ENCODE peak calls at places on chromosome 9, in nine cellular contexts. One of them, this sample, is unnamed.

GRCh38 chr9:136088939-136089696 is 6.0 kb downstream of the NACC2 start:
- DNase-seq in H7: peak; percentile 79
- DNase-seq in keratinocyte: no peak
- DNase-seq in IMR-90: no peak
- DNase-seq in suprapubic skin: no peak
- DNase-seq in right atrium auricular region: no peak
- DNase-seq in left ventricle myocardium inferior: no peak
- DNase-seq in tibial artery: no peak
- DNase-seq in CD4-positive, CD25-positive, alpha-beta regulatory T cell: no peak
- DNase-seq in this sample: no peak

GRCh38 chr9:127358770-127359169 is 38.2 kb upstream of the SLC2A8 start:
- DNase-seq in H7: no peak
- DNase-seq in keratinocyte: no peak
- DNase-seq in IMR-90: no peak
- DNase-seq in suprapubic skin: no peak
- DNase-seq in right atrium auricular region: no peak
- DNase-seq in left ventricle myocardium inferior: no peak
- DNase-seq in tibial artery: no peak
- DNase-seq in CD4-positive, CD25-positive, alpha-beta regulatory T cell: no peak
- DNase-seq in this sample: no peak

GRCh38 chr9:123318192-123318591 is 37.8 kb upstream of the CRB2 start:
- DNase-seq in H7: no peak
- DNase-seq in keratinocyte: no peak
- DNase-seq in IMR-90: no peak
- DNase-seq in suprapubic skin: no peak
- DNase-seq in right atrium auricular region: no peak
- DNase-seq in left ventricle myocardium inferior: no peak
- DNase-seq in tibial artery: no peak
- DNase-seq in CD4-positive, CD25-positive, alpha-beta regulatory T cell: no peak
- DNase-seq in this sample: no peak

GRCh38 chr9:93672622-93673270 is 96.4 kb downstream of the PHF2 start:
- DNase-seq in H7: peak; percentile 17
- DNase-seq in keratinocyte: no peak
- DNase-seq in IMR-90: no peak
- DNase-seq in suprapubic skin: no peak
- DNase-seq in right atrium auricular region: no peak
- DNase-seq in left ventricle myocardium inferior: peak; percentile 2
- DNase-seq in tibial artery: no peak
- DNase-seq in CD4-positive, CD25-positive, alpha-beta regulatory T cell: no peak
- DNase-seq in this sample: no peak

GRCh38 chr9:108549184-108549583 is 306.6 kb downstream of the ACTL7B start:
- DNase-seq in H7: no peak
- DNase-seq in keratinocyte: no peak
- DNase-seq in IMR-90: peak; percentile 23
- DNase-seq in suprapubic skin: no peak
- DNase-seq in right atrium auricular region: no peak
- DNase-seq in left ventricle myocardium inferior: no peak
- DNase-seq in tibial artery: no peak
- DNase-seq in CD4-positive, CD25-positive, alpha-beta regulatory T cell: no peak
- DNase-seq in this sample: no peak

GRCh38 chr9:34664281-34665108 is 2.0 kb upstream of the CCL27 start:
- DNase-seq in H7: peak; percentile 90
- DNase-seq in keratinocyte: no peak
- DNase-seq in IMR-90: peak; percentile 69
- DNase-seq in suprapubic skin: peak; percentile 92
- DNase-seq in right atrium auricular region: peak; percentile 87
- DNase-seq in left ventricle myocardium inferior: peak; percentile 79
- DNase-seq in tibial artery: peak; percentile 90
- DNase-seq in CD4-positive, CD25-positive, alpha-beta regulatory T cell: peak; percentile 64
- DNase-seq in this sample: peak; percentile 72

GRCh38 chr9:80556631-80557030 is 984.9 kb downstream of the TLE4 start:
- DNase-seq in H7: no peak
- DNase-seq in keratinocyte: no peak
- DNase-seq in IMR-90: no peak
- DNase-seq in suprapubic skin: no peak
- DNase-seq in right atrium auricular region: no peak
- DNase-seq in left ventricle myocardium inferior: no peak
- DNase-seq in tibial artery: no peak
- DNase-seq in CD4-positive, CD25-positive, alpha-beta regulatory T cell: no peak
- DNase-seq in this sample: no peak

GRCh38 chr9:82170871-82171270 is 182.3 kb downstream of the SPATA31D1 start:
- DNase-seq in H7: no peak
- DNase-seq in keratinocyte: no peak
- DNase-seq in IMR-90: no peak
- DNase-seq in suprapubic skin: no peak
- DNase-seq in right atrium auricular region: no peak
- DNase-seq in left ventricle myocardium inferior: no peak
- DNase-seq in tibial artery: no peak
- DNase-seq in CD4-positive, CD25-positive, alpha-beta regulatory T cell: no peak
- DNase-seq in this sample: no peak

GRCh38 chr9:19378154-19378553 is 1.9 kb downstream of the RPS6 start:
- DNase-seq in H7: no peak
- DNase-seq in keratinocyte: no peak
- DNase-seq in IMR-90: no peak
- DNase-seq in suprapubic skin: no peak
- DNase-seq in right atrium auricular region: no peak
- DNase-seq in left ventricle myocardium inferior: no peak
- DNase-seq in tibial artery: no peak
- DNase-seq in CD4-positive, CD25-positive, alpha-beta regulatory T cell: no peak
- DNase-seq in this sample: no peak
- H3K4me3 ChIP-seq in H7: peak overlapping the region; percentile 12
- H3K4me3 ChIP-seq in keratinocyte: peak overlapping the region; percentile 95
- H3K4me3 ChIP-seq in IMR-90: peak overlapping the region; percentile 78
- H3K4me3 ChIP-seq in suprapubic skin: peak overlapping the region; percentile 87
- H3K4me3 ChIP-seq in right atrium auricular region: no peak overlapping the region
- H3K4me3 ChIP-seq in left ventricle myocardium inferior: peak overlapping the region; percentile 77
- H3K4me3 ChIP-seq in tibial artery: no peak overlapping the region
- H3K4me3 ChIP-seq in CD4-positive, CD25-positive, alpha-beta regulatory T cell: peak overlapping the region; percentile 94
- H3K4me3 ChIP-seq in this sample: peak overlapping the region; percentile 90

GRCh38 chr9:130888146-130888885 is 8.3 kb downstream of the QRFP start:
- DNase-seq in H7: no peak
- DNase-seq in keratinocyte: no peak
- DNase-seq in IMR-90: no peak
- DNase-seq in suprapubic skin: no peak
- DNase-seq in right atrium auricular region: no peak
- DNase-seq in left ventricle myocardium inferior: no peak
- DNase-seq in tibial artery: no peak
- DNase-seq in CD4-positive, CD25-positive, alpha-beta regulatory T cell: no peak
- DNase-seq in this sample: no peak

GRCh38 chr9:130886981-130887380 is 9.6 kb downstream of the QRFP start:
- DNase-seq in H7: no peak
- DNase-seq in keratinocyte: no peak
- DNase-seq in IMR-90: no peak
- DNase-seq in suprapubic skin: no peak
- DNase-seq in right atrium auricular region: no peak
- DNase-seq in left ventricle myocardium inferior: no peak
- DNase-seq in tibial artery: no peak
- DNase-seq in CD4-positive, CD25-positive, alpha-beta regulatory T cell: no peak
- DNase-seq in this sample: no peak

GRCh38 chr9:130885422-130886375 is 10.9 kb downstream of the QRFP start:
- DNase-seq in H7: no peak
- DNase-seq in keratinocyte: no peak
- DNase-seq in IMR-90: no peak
- DNase-seq in suprapubic skin: no peak
- DNase-seq in right atrium auricular region: no peak
- DNase-seq in left ventricle myocardium inferior: no peak
- DNase-seq in tibial artery: no peak
- DNase-seq in CD4-positive, CD25-positive, alpha-beta regulatory T cell: no peak
- DNase-seq in this sample: no peak

GRCh38 chr9:130890124-130890523 is 6.5 kb downstream of the QRFP start:
- DNase-seq in H7: no peak
- DNase-seq in keratinocyte: no peak
- DNase-seq in IMR-90: no peak
- DNase-seq in suprapubic skin: no peak
- DNase-seq in right atrium auricular region: no peak
- DNase-seq in left ventricle myocardium inferior: no peak
- DNase-seq in tibial artery: no peak
- DNase-seq in CD4-positive, CD25-positive, alpha-beta regulatory T cell: no peak
- DNase-seq in this sample: no peak

DNA sequence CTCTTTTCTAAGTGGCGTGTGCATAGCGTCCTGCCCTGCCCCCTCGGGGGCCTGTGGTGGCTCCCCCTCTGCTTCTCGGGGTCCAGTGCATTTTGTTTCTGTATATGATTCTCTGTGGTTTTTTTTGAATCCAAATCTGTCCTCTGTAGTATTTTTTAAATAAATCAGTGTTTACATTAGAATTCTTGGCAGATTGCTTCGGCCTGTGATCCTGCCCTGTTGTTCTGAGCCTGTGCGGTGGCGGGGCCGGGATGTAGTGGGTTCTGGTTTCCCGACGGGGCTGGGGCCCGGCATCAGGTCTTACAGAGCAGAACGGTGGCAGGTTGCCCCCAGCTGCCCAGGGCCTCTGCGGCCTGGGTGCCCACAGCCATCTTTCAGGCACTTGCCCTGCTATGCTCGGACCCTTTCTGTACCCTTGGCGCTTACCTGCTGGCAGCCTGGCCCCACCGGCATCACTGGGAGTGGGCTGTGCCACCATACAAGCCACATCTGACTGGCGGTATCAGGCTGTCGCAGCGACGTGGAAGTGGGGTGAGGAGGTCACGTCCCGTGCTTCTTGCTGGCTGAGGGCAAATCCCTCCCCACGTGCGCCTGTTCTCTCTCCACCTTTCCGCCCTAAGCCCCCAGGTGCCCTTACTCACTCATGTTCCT is 9.0 kb downstream of the QRFP start:
- DNase-seq in H7: no peak
- DNase-seq in keratinocyte: no peak
- DNase-seq in IMR-90: peak; percentile 38
- DNase-seq in suprapubic skin: no peak
- DNase-seq in right atrium auricular region: no peak
- DNase-seq in left ventricle myocardium inferior: no peak
- DNase-seq in tibial artery: no peak
- DNase-seq in CD4-positive, CD25-positive, alpha-beta regulatory T cell: no peak
- DNase-seq in this sample: no peak
- H3K36me3 ChIP-seq in H7: peaks cover 28% of the 10 kb centered on the region
- H3K36me3 ChIP-seq in keratinocyte: peaks cover 26% of the 10 kb centered on the region
- H3K36me3 ChIP-seq in IMR-90: peaks cover 88% of the 10 kb centered on the region
- H3K36me3 ChIP-seq in suprapubic skin: peaks cover 96% of the 10 kb centered on the region
- H3K36me3 ChIP-seq in right atrium auricular region: peaks cover 82% of the 10 kb centered on the region
- H3K36me3 ChIP-seq in left ventricle myocardium inferior: peaks cover 84% of the 10 kb centered on the region
- H3K36me3 ChIP-seq in tibial artery: peaks cover 75% of the 10 kb centered on the region
- H3K36me3 ChIP-seq in CD4-positive, CD25-positive, alpha-beta regulatory T cell: peaks cover 20% of the 10 kb centered on the region
- H3K36me3 ChIP-seq in this sample: peaks cover 77% of the 10 kb centered on the region

GRCh38 chr9:98285446-98285845 is 30.0 kb upstream of the TBC1D2 start:
- DNase-seq in H7: peak; percentile 45
- DNase-seq in keratinocyte: no peak
- DNase-seq in IMR-90: no peak
- DNase-seq in suprapubic skin: no peak
- DNase-seq in right atrium auricular region: no peak
- DNase-seq in left ventricle myocardium inferior: no peak
- DNase-seq in tibial artery: no peak
- DNase-seq in CD4-positive, CD25-positive, alpha-beta regulatory T cell: no peak
- DNase-seq in this sample: no peak

GRCh38 chr9:98280574-98280973 is 25.1 kb upstream of the TBC1D2 start:
- DNase-seq in H7: no peak
- DNase-seq in keratinocyte: no peak
- DNase-seq in IMR-90: no peak
- DNase-seq in suprapubic skin: no peak
- DNase-seq in right atrium auricular region: no peak
- DNase-seq in left ventricle myocardium inferior: no peak
- DNase-seq in tibial artery: no peak
- DNase-seq in CD4-positive, CD25-positive, alpha-beta regulatory T cell: no peak
- DNase-seq in this sample: no peak

GRCh38 chr9:98280162-98280561 is 24.7 kb upstream of the TBC1D2 start:
- DNase-seq in H7: no peak
- DNase-seq in keratinocyte: no peak
- DNase-seq in IMR-90: no peak
- DNase-seq in suprapubic skin: no peak
- DNase-seq in right atrium auricular region: no peak
- DNase-seq in left ventricle myocardium inferior: no peak
- DNase-seq in tibial artery: no peak
- DNase-seq in CD4-positive, CD25-positive, alpha-beta regulatory T cell: no peak
- DNase-seq in this sample: no peak

GRCh38 chr9:98284754-98285153 is 29.3 kb upstream of the TBC1D2 start:
- DNase-seq in H7: no peak
- DNase-seq in keratinocyte: no peak
- DNase-seq in IMR-90: no peak
- DNase-seq in suprapubic skin: no peak
- DNase-seq in right atrium auricular region: no peak
- DNase-seq in left ventricle myocardium inferior: no peak
- DNase-seq in tibial artery: no peak
- DNase-seq in CD4-positive, CD25-positive, alpha-beta regulatory T cell: no peak
- DNase-seq in this sample: no peak

DNA sequence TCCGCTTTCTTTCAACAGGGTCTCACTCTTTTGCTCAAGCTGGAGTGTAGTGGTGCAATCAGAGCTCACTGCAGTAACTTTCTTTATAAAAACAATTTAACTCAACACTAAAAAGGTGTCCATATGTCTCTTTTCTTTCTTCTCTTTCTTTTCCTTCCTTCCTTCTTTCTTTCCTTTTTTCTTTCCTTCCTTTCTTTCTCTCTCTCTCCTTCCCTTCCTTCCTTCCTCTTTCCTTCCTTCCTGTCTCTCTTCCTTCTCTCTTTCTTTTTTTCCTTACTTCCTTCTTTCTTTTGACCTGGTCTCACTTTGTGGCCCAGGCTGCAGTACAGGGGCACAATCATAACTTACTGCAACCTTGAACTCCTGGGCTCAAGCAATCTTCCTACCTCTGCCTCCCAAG is 25.8 kb upstream of the TBC1D2 start:
- DNase-seq in H7: no peak
- DNase-seq in keratinocyte: no peak
- DNase-seq in IMR-90: no peak
- DNase-seq in suprapubic skin: no peak
- DNase-seq in right atrium auricular region: no peak
- DNase-seq in left ventricle myocardium inferior: no peak
- DNase-seq in tibial artery: no peak
- DNase-seq in CD4-positive, CD25-positive, alpha-beta regulatory T cell: no peak
- DNase-seq in this sample: no peak
- H3K4me3 ChIP-seq in H7: no peak overlapping the region
- H3K4me3 ChIP-seq in keratinocyte: no peak overlapping the region
- H3K4me3 ChIP-seq in IMR-90: no peak overlapping the region
- H3K4me3 ChIP-seq in suprapubic skin: no peak overlapping the region
- H3K4me3 ChIP-seq in right atrium auricular region: no peak overlapping the region
- H3K4me3 ChIP-seq in left ventricle myocardium inferior: no peak overlapping the region
- H3K4me3 ChIP-seq in tibial artery: no peak overlapping the region
- H3K4me3 ChIP-seq in CD4-positive, CD25-positive, alpha-beta regulatory T cell: no peak overlapping the region
- H3K4me3 ChIP-seq in this sample: no peak overlapping the region

GRCh38 chr9:137179761-137180160 is 7.9 kb upstream of the TMEM210 start:
- DNase-seq in H7: peak; percentile 60
- DNase-seq in keratinocyte: no peak
- DNase-seq in IMR-90: no peak
- DNase-seq in suprapubic skin: no peak
- DNase-seq in right atrium auricular region: no peak
- DNase-seq in left ventricle myocardium inferior: no peak
- DNase-seq in tibial artery: no peak
- DNase-seq in CD4-positive, CD25-positive, alpha-beta regulatory T cell: no peak
- DNase-seq in this sample: no peak

GRCh38 chr9:137182836-137183235 is 5.5 kb downstream of the ANAPC2 start:
- DNase-seq in H7: no peak
- DNase-seq in keratinocyte: no peak
- DNase-seq in IMR-90: no peak
- DNase-seq in suprapubic skin: no peak
- DNase-seq in right atrium auricular region: no peak
- DNase-seq in left ventricle myocardium inferior: no peak
- DNase-seq in tibial artery: no peak
- DNase-seq in CD4-positive, CD25-positive, alpha-beta regulatory T cell: no peak
- DNase-seq in this sample: no peak

GRCh38 chr9:137183980-137184595 is 4.3 kb downstream of the ANAPC2 start:
- DNase-seq in H7: no peak
- DNase-seq in keratinocyte: no peak
- DNase-seq in IMR-90: no peak
- DNase-seq in suprapubic skin: no peak
- DNase-seq in right atrium auricular region: no peak
- DNase-seq in left ventricle myocardium inferior: no peak
- DNase-seq in tibial artery: no peak
- DNase-seq in CD4-positive, CD25-positive, alpha-beta regulatory T cell: no peak
- DNase-seq in this sample: no peak

GRCh38 chr9:137180491-137180890 is 7.9 kb downstream of the ANAPC2 start:
- DNase-seq in H7: no peak
- DNase-seq in keratinocyte: no peak
- DNase-seq in IMR-90: no peak
- DNase-seq in suprapubic skin: no peak
- DNase-seq in right atrium auricular region: no peak
- DNase-seq in left ventricle myocardium inferior: no peak
- DNase-seq in tibial artery: no peak
- DNase-seq in CD4-positive, CD25-positive, alpha-beta regulatory T cell: no peak
- DNase-seq in this sample: no peak

DNA sequence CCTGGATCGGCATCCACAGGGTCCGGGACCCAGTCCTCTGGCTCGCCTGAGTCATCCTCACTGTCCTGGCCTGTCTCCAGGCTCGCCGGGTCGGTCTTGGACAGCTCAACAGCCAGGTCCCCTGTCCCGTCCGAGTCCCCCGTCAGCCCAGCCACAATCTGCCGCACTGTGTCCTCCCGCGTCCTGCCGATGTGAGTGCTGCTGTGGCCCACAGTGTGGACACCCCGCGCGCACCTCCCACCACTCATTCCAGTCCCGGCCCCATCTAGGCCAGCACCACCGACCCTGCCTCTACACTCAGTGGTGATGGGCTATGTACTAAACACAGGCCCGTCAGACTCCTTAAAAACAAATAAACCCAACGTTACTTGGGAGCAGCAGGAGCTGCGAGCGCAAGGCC is 6.7 kb downstream of the ANAPC2 start:
- DNase-seq in H7: peak; percentile 57
- DNase-seq in keratinocyte: no peak
- DNase-seq in IMR-90: no peak
- DNase-seq in suprapubic skin: no peak
- DNase-seq in right atrium auricular region: no peak
- DNase-seq in left ventricle myocardium inferior: no peak
- DNase-seq in tibial artery: no peak
- DNase-seq in CD4-positive, CD25-positive, alpha-beta regulatory T cell: no peak
- DNase-seq in this sample: no peak
- H3K36me3 ChIP-seq in H7: peaks cover 5% of the 10 kb centered on the region
- H3K36me3 ChIP-seq in keratinocyte: peaks cover 18% of the 10 kb centered on the region
- H3K36me3 ChIP-seq in IMR-90: peaks cover 76% of the 10 kb centered on the region
- H3K36me3 ChIP-seq in suprapubic skin: peaks cover 91% of the 10 kb centered on the region
- H3K36me3 ChIP-seq in right atrium auricular region: peaks cover 62% of the 10 kb centered on the region
- H3K36me3 ChIP-seq in left ventricle myocardium inferior: peaks cover 77% of the 10 kb centered on the region
- H3K36me3 ChIP-seq in tibial artery: peaks cover 65% of the 10 kb centered on the region
- H3K36me3 ChIP-seq in CD4-positive, CD25-positive, alpha-beta regulatory T cell: peaks cover 49% of the 10 kb centered on the region
- H3K36me3 ChIP-seq in this sample: peaks cover 10% of the 10 kb centered on the region